ENCODE peak calls at places on chromosomes 2 and 18, in seven cellular contexts. B is tibial artery, C is left lung, M is GM23338, G is breast epithelium, H is psoas muscle, I is stomach. J is an unnamed sample.

GRCh38 chr2:148614332-148615049 is 30.1 kb upstream of the EPC2 start:
- DNase-seq in B (peak), C (no peak), M (peak), G (peak), H (no peak), I (no peak), J (no peak)

GRCh38 chr2:177322801-177323261 is 58.3 kb upstream of the NFE2L2 start:
- DNase-seq in B (no peak), C (no peak), M (peak), G (peak), H (no peak), I (peak), J (no peak)

GRCh38 chr2:69041214-69041613 is 28.2 kb downstream of the ANTXR1 start:
- DNase-seq in B (no peak), C (no peak), M (no peak), G (no peak), H (no peak), I (no peak), J (no peak)

GRCh38 chr18:11089931-11090715 is 59.2 kb downstream of the PIEZO2 start:
- DNase-seq in B (no peak), C (no peak), M (no peak), G (no peak), H (no peak), I (no peak), J (no peak)

GRCh38 chr2:144747571-144747970 is 227.7 kb upstream of the ZEB2 start:
- DNase-seq in B (no peak), C (no peak), M (peak), G (no peak), H (no peak), I (no peak), J (no peak)

GRCh38 chr2:46309052-46309953 is 12.1 kb downstream of the EPAS1 start:
- DNase-seq in B (no peak), C (no peak), M (no peak), G (no peak), H (no peak), I (no peak), J (no peak)

GRCh38 chr2:46331099-46331766 is 34.0 kb downstream of the EPAS1 start:
- DNase-seq in B (no peak), C (no peak), M (no peak), G (no peak), H (no peak), I (no peak), J (no peak)

GRCh38 chr2:16080071-16080470 is 139.7 kb downstream of the MYCN start:
- DNase-seq in B (no peak), C (no peak), M (no peak), G (no peak), H (no peak), I (no peak), J (no peak)

GRCh38 chr2:72082021-72082739 is 65.5 kb downstream of the CYP26B1 start:
- DNase-seq in B (no peak), C (peak), M (no peak), G (no peak), H (no peak), I (no peak), J (no peak)

GRCh38 chr18:51988277-51988676 is 351.7 kb upstream of the DCC start:
- DNase-seq in B (no peak), C (no peak), M (no peak), G (no peak), H (no peak), I (no peak), J (no peak)

GRCh38 chr18:26863122-26863879 is 2.2 kb downstream of the AQP4 start:
- DNase-seq in B (peak), C (peak), M (peak), G (peak), H (peak), I (peak), J (no peak)

GRCh38 chr2:135676031-135676430 is 65.6 kb upstream of the UBXN4 start:
- DNase-seq in B (no peak), C (no peak), M (no peak), G (no peak), H (no peak), I (no peak), J (no peak)

GRCh38 chr2:150143087-150143536 is 344.4 kb downstream of the RND3 start:
- DNase-seq in B (no peak), C (no peak), M (no peak), G (no peak), H (no peak), I (no peak), J (no peak)

GRCh38 chr2:177596866-177597265 is 204.3 kb downstream of the AGPS start:
- DNase-seq in B (no peak), C (no peak), M (no peak), G (no peak), H (no peak), I (no peak), J (no peak)

GRCh38 chr2:184532541-184532940 is 65.8 kb upstream of the ZNF804A start:
- DNase-seq in B (no peak), C (no peak), M (no peak), G (no peak), H (no peak), I (no peak), J (no peak)

GRCh38 chr18:55586841-55587240 is 1.2 kb downstream of the TCF4 start:
- DNase-seq in B (no peak), C (no peak), M (no peak), G (no peak), H (no peak), I (no peak), J (no peak)

GRCh38 chr2:71595549-71595948 is 142.2 kb downstream of the DYSF start:
- DNase-seq in B (no peak), C (no peak), M (no peak), G (no peak), H (no peak), I (no peak), J (no peak)

GRCh38 chr18:45571161-45571560 is 44.1 kb upstream of the SLC14A2 start:
- DNase-seq in B (no peak), C (no peak), M (no peak), G (no peak), H (no peak), I (no peak), J (no peak)

DNA sequence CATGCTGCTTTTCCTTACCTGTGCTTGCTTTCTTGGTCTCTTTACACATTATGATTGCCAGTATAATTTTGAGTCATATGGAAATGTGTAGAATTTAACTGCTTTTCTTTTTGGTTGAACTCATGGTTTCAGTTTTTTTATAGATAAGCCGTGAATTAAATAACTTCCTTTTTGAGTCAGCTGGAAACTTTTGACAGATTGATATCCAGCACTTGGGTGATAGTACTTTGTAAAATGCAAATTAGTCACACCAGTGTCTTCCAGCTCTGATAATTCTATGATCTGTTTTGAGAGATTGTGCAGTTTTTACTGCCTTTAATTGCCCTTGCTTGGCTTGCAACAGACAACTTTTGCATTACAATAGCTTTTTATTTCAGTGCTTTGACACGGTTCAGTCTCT is 86.4 kb downstream of the NCOA1 start:
- DNase-seq in B (no peak), C (no peak), M (no peak), G (no peak), H (no peak), I (no peak), J (no peak)
- TF ChIP-seq CTCF in B (no peak), C (no peak), M (no peak), G (no peak), H (no peak), I (no peak), J (no peak)

GRCh38 chr2:191115391-191115790 is 35.4 kb downstream of the STAT4 start:
- DNase-seq in B (no peak), C (no peak), M (no peak), G (no peak), H (no peak), I (no peak), J (no peak)

GRCh38 chr2:191113761-191114160 is 37.0 kb downstream of the STAT4 start:
- DNase-seq in B (no peak), C (no peak), M (no peak), G (no peak), H (no peak), I (no peak), J (no peak)

GRCh38 chr2:191114403-191114886 is 36.3 kb downstream of the STAT4 start:
- DNase-seq in B (no peak), C (no peak), M (no peak), G (no peak), H (no peak), I (no peak), J (no peak)

GRCh38 chr2:191112448-191112901 is 38.3 kb downstream of the STAT4 start:
- DNase-seq in B (no peak), C (no peak), M (no peak), G (no peak), H (no peak), I (no peak), J (no peak)

DNA sequence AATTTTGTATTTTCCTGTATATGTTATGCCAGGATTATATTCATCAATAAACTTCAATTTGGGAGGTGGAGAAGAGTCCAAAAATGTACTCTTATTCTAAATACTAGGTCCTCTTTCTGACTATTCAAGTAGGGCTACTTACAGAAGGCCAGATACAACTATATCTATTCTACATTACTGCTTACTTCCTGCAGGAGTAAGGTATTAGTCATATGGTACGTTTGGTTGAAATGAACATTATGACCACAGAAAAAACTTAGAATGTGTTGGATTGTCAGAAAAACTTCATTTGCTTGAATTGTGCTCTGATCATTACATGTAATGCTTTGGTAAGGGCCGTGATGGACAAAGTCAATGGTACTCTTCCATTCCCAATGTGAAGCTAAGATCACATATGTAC is 35.0 kb downstream of the STAT4 start:
- DNase-seq in B (no peak), C (no peak), M (no peak), G (no peak), H (no peak), I (no peak), J (no peak)
- H3K27ac ChIP-seq in B (no peak), C (no peak), M (no peak), G (no peak), H (no peak), I (no peak), J (no peak)

GRCh38 chr2:121008978-121009377 is 273.3 kb downstream of the GLI2 start:
- DNase-seq in B (no peak), C (no peak), M (peak), G (no peak), H (no peak), I (no peak), J (no peak)
- TF ChIP-seq CTCF in B (no peak), C (no peak), M (peak), G (no peak), H (peak), I (no peak), J (no peak)

DNA sequence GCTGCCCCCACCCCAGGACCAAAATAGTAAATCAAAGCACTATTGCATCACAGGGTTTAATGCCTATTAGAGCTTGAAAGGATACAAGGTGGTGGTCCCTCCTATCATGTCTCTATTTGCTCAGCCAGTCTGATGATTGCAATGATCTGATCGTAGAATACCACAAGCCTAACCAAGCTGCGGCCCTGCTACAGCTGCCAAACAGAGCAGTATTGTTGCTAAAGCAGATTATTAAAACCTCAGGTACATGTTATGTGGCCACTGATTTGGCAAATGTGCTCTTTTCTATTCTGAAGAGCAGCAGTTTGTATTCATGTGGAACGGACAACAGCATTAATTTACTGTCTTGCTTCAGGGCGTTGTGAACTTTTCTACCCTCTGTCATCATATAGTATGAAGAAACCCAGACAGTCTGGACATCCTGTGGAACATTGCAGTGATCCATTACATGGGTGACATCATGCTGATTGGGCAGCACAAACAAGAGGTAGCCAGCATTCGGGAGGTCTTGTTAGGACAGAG is 8.4 kb upstream of the VAPA start:
- DNase-seq in B (no peak), C (no peak), M (no peak), G (no peak), H (no peak), I (no peak), J (no peak)
- H3K27ac ChIP-seq in B (no peak), C (no peak), M (no peak), G (no peak), H (no peak), I (no peak), J (no peak)

GRCh38 chr2:219998714-219999227 is 371.3 kb downstream of the SLC4A3 start:
- DNase-seq in B (no peak), C (no peak), M (peak), G (no peak), H (no peak), I (no peak), J (no peak)
- TF ChIP-seq CTCF in B (no peak), C (no peak), M (peak), G (no peak), H (no peak), I (no peak), J (no peak)

GRCh38 chr2:27799646-27800010 is 28.1 kb downstream of the MRPL33 start:
- DNase-seq in B (peak), C (no peak), M (no peak), G (no peak), H (peak), I (no peak), J (no peak)
- H3K27ac ChIP-seq in B (peak), C (peak), M (no peak), G (peak), H (peak), I (peak), J (peak)